ENCODE peak calls at places on chromosomes 16 and 17, in nine cellular contexts. Y is A549, E is CD14-positive monocyte, R is colonic mucosa, F is thoracic aorta, G is heart left ventricle, D is WTC11, V is HCT116, K is esophagus squamous epithelium. O is an unnamed sample.

GRCh38 chr16:88063201-88063773 is 112.1 kb downstream of the BANP start:
- DNase-seq in Y (no peak), E (no peak), R (no peak), F (no peak), G (peak), D (no peak), V (peak), K (no peak), O (no peak)

GRCh38 chr17:7220593-7221280 is 999 bp downstream of the ACADVL start:
- DNase-seq in Y (peak), E (no peak), R (peak), F (no peak), G (peak), D (peak), V (no peak), K (no peak), O (peak)

GRCh38 chr17:72609501-72609900 is 483.0 kb downstream of the SLC39A11 start:
- DNase-seq in Y (peak), E (no peak), R (peak), F (no peak), G (no peak), D (no peak), V (peak), K (no peak), O (no peak)

GRCh38 chr17:75839942-75840778 is 4.0 kb downstream of the UNC13D start:
- DNase-seq in Y (no peak), E (no peak), R (no peak), F (no peak), G (no peak), D (no peak), V (no peak), K (no peak), O (no peak)

GRCh38 chr16:55498101-55498500 is 10.8 kb upstream of the LPCAT2 start:
- DNase-seq in Y (no peak), E (no peak), R (peak), F (no peak), G (no peak), D (no peak), V (no peak), K (no peak), O (no peak)

GRCh38 chr16:81003064-81003463 is 3.6 kb downstream of the CMC2 start:
- DNase-seq in Y (no peak), E (no peak), R (no peak), F (no peak), G (no peak), D (no peak), V (no peak), K (no peak), O (no peak)

GRCh38 chr17:76593338-76593737 is 7.7 kb upstream of the ST6GALNAC2 start:
- DNase-seq in Y (no peak), E (no peak), R (no peak), F (no peak), G (no peak), D (no peak), V (peak), K (no peak), O (no peak)

GRCh38 chr16:65781363-65781762 is 585.1 kb upstream of the CDH5 start:
- DNase-seq in Y (no peak), E (no peak), R (no peak), F (no peak), G (no peak), D (no peak), V (no peak), K (no peak), O (no peak)

GRCh38 chr17:34999456-34999855 is 19.1 kb downstream of the LIG3 start:
- DNase-seq in Y (no peak), E (no peak), R (no peak), F (no peak), G (no peak), D (no peak), V (no peak), K (no peak), O (no peak)

GRCh38 chr17:17139972-17140589 is 66.1 kb downstream of the PLD6 start:
- DNase-seq in Y (no peak), E (no peak), R (no peak), F (no peak), G (no peak), D (peak), V (no peak), K (no peak), O (no peak)

GRCh38 chr16:58047557-58048348 is 22.2 kb downstream of the MMP15 start:
- DNase-seq in Y (no peak), E (no peak), R (no peak), F (no peak), G (peak), D (no peak), V (no peak), K (no peak), O (no peak)

GRCh38 chr17:62897706-62898105 is 68.3 kb upstream of the TANC2 start:
- DNase-seq in Y (no peak), E (no peak), R (no peak), F (no peak), G (no peak), D (no peak), V (no peak), K (no peak), O (no peak)

GRCh38 chr16:17612336-17612735 is 141.6 kb upstream of the XYLT1 start:
- DNase-seq in Y (no peak), E (no peak), R (no peak), F (no peak), G (no peak), D (no peak), V (no peak), K (no peak), O (no peak)

GRCh38 chr16:84699147-84699711 is 571 bp upstream of the USP10 start:
- DNase-seq in Y (peak), E (no peak), R (peak), F (no peak), G (no peak), D (no peak), V (no peak), K (no peak), O (peak)

GRCh38 chr17:76074390-76075363 is at the start of gene GALR2:
- DNase-seq in Y (no peak), E (no peak), R (no peak), F (no peak), G (no peak), D (peak), V (no peak), K (no peak), O (peak)

GRCh38 chr16:782766-783403 is 5.3 kb downstream of the RPUSD1 start:
- DNase-seq in Y (no peak), E (no peak), R (no peak), F (no peak), G (no peak), D (no peak), V (no peak), K (no peak), O (no peak)

GRCh38 chr16:84329849-84330684 is 35.4 kb downstream of the WFDC1 start:
- DNase-seq in Y (no peak), E (peak), R (no peak), F (no peak), G (no peak), D (no peak), V (no peak), K (no peak), O (no peak)

GRCh38 chr16:87431926-87432325 is 39.8 kb downstream of the MAP1LC3B start:
- DNase-seq in Y (no peak), E (no peak), R (no peak), F (no peak), G (no peak), D (no peak), V (no peak), K (no peak), O (no peak)

GRCh38 chr17:47864791-47865216 is 13.8 kb upstream of the SP6 start:
- DNase-seq in Y (no peak), E (no peak), R (no peak), F (no peak), G (no peak), D (no peak), V (no peak), K (no peak), O (no peak)

GRCh38 chr17:81461607-81462500 is 50.7 kb downstream of the ACTG1 start:
- DNase-seq in Y (no peak), E (no peak), R (no peak), F (no peak), G (no peak), D (peak), V (no peak), K (no peak), O (no peak)

GRCh38 chr17:16463341-16464000 is 28.5 kb downstream of the LRRC75A start:
- DNase-seq in Y (peak), E (no peak), R (peak), F (no peak), G (peak), D (no peak), V (no peak), K (no peak), O (no peak)

GRCh38 chr16:87075319-87075860 is 241.8 kb downstream of the C16orf95 start:
- DNase-seq in Y (no peak), E (no peak), R (no peak), F (no peak), G (no peak), D (no peak), V (no peak), K (no peak), O (no peak)

GRCh38 chr16:2250652-2251280 is 621 bp downstream of the ECI1 start:
- DNase-seq in Y (peak), E (no peak), R (peak), F (no peak), G (no peak), D (no peak), V (no peak), K (no peak), O (peak)

GRCh38 chr17:79102214-79102613 is 27.6 kb downstream of the ENGASE start:
- DNase-seq in Y (no peak), E (no peak), R (no peak), F (no peak), G (no peak), D (no peak), V (no peak), K (no peak), O (no peak)

GRCh38 chr17:79106958-79107357 is 32.3 kb downstream of the ENGASE start:
- DNase-seq in Y (no peak), E (no peak), R (no peak), F (no peak), G (no peak), D (no peak), V (no peak), K (no peak), O (no peak)

GRCh38 chr17:79105937-79106336 is 31.3 kb downstream of the ENGASE start:
- DNase-seq in Y (no peak), E (no peak), R (no peak), F (no peak), G (no peak), D (no peak), V (no peak), K (no peak), O (no peak)

GRCh38 chr17:79107499-79108231 is 33.0 kb downstream of the ENGASE start:
- DNase-seq in Y (no peak), E (no peak), R (no peak), F (no peak), G (no peak), D (no peak), V (no peak), K (no peak), O (no peak)

DNA sequence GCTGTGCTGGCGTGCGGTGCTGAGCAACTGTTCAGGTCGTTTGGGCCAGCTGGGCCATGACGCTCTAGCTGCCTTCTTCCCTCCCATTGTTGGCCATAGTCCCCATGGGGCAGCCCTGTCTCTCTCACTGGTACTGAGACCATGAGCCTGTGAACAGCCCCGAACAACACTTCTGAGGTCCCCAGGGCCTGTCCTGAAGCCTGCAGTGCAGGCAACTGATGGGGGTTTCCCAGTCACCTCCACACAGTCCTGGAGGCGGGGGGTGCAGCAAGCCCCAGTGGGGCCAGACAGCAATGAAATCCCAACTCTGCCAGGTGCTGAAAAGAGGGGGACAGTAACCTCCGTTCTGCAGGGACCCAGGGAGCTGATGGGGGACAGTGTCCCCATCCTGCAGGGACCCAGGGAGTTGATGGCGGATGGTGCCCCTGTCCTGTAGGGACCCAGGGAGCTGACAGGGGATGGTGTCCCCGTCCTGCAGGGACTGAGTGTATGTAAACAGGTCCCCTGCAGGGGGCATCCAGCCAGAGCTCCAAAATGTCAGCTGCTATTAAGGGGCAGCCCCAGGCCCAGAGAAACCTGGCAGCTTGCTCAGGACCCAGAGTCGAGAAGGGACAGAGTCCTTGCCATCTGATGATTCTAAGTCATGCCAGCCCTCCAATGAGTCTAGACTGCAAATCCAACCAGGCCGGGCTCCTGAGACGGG is 30.4 kb downstream of the ENGASE start:
- DNase-seq in Y (no peak), E (no peak), R (no peak), F (no peak), G (no peak), D (no peak), V (no peak), K (no peak), O (no peak)
- TF ChIP-seq CTCF in Y (no peak), E (no peak), R (no peak), F (no peak), G (no peak), D (no peak), V (peak), K (no peak), O (no peak)

DNA sequence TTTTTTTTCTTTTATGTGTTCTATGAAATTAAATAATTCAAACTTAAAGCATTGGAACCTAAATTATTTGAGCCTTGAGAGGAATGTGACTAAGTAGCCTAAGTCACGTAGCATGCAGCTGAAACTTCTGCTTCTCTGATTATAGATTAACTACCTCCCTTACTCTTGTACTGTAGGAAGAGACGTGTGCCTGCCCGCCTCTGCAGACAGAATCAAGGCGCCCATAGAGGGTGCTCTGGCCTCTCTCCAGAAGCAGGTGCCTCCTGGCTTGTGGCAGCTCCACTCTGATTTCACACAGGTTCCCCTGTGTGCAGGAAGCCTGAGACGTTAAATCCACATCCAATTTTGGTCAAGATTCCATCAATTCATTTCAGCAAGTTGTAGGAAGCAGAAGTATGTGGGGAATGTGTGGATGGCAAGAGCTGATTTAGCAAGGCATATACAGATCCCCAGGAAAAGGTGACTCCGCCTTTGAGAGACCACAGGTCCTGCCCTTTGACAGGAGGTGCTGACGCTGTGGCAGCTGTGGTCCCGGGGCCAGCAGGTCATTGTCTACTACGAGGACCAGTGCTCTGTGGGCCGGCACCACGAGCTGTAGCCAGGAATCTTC is 1418.8 kb downstream of the CDH11 start:
- DNase-seq in Y (no peak), E (no peak), R (no peak), F (no peak), G (no peak), D (peak), V (no peak), K (no peak), O (no peak)
- TF ChIP-seq CTCF in Y (no peak), E (no peak), R (no peak), F (no peak), G (no peak), D (no peak), V (no peak), K (no peak), O (no peak)

GRCh38 chr17:31250229-31250628 is 46.8 kb downstream of the OMG start:
- DNase-seq in Y (no peak), E (no peak), R (no peak), F (no peak), G (no peak), D (no peak), V (no peak), K (no peak), O (no peak)
- TF ChIP-seq CTCF in Y (no peak), E (no peak), R (no peak), F (no peak), G (no peak), D (no peak), V (no peak), K (no peak), O (no peak)

GRCh38 chr17:60139438-60140285 is 10.1 kb upstream of the CA4 start:
- DNase-seq in Y (peak), E (peak), R (peak), F (no peak), G (peak), D (peak), V (peak), K (no peak), O (peak)
- TF ChIP-seq CTCF in Y (peak), E (peak), R (peak), F (peak), G (peak), D (no peak), V (peak), K (peak), O (peak)